ENCODE peak calls at places on chromosomes 3 and 15, in eight cellular contexts. X, L, C, Q, Z, K, E and Y are unnamed samples.
A peak's percentile ranks its signal among the peaks of the same experiment; 100 is the strongest.

GRCh38 chr3:43128458-43128857 is 22.6 kb upstream of the POMGNT2 start:
- DNase-seq in X (no peak), L (no peak), C (no peak), Q (no peak), Z (no peak), K (no peak), E (no peak), Y (no peak)

GRCh38 chr15:44193651-44194396 is 1.2 kb downstream of the FRMD5 start:
- DNase-seq in X (no peak), L (peak; percentile 1), C (no peak), Q (no peak), Z (no peak), K (peak; percentile 50), E (no peak), Y (peak; percentile 42)

GRCh38 chr15:31366169-31366734 is 39.6 kb downstream of the KLF13 start:
- DNase-seq in X (peak; percentile 71), L (no peak), C (no peak), Q (peak; percentile 74), Z (no peak), K (peak; percentile 71), E (no peak), Y (peak; percentile 36)

GRCh38 chr15:88113909-88114308 is 142.6 kb downstream of the NTRK3 start:
- DNase-seq in X (no peak), L (no peak), C (no peak), Q (no peak), Z (no peak), K (no peak), E (no peak), Y (no peak)

GRCh38 chr3:160754371-160754854 is 1.6 kb upstream of the PPM1L start:
- DNase-seq in X (no peak), L (peak; percentile 1), C (peak; percentile 62), Q (no peak), Z (peak; percentile 2), K (peak; percentile 65), E (no peak), Y (peak; percentile 67)

GRCh38 chr3:125357032-125357658 is 18.0 kb downstream of the ZNF148 start:
- DNase-seq in X (peak; percentile 74), L (peak; percentile 47), C (no peak), Q (peak; percentile 66), Z (peak; percentile 46), K (peak; percentile 73), E (peak; percentile 11), Y (peak; percentile 25)

GRCh38 chr15:58446521-58446920 is 14.7 kb downstream of the LIPC start:
- DNase-seq in X (no peak), L (no peak), C (no peak), Q (no peak), Z (no peak), K (no peak), E (no peak), Y (no peak)

GRCh38 chr15:38130739-38131498 is 121.7 kb upstream of the SPRED1 start:
- DNase-seq in X (peak; percentile 84), L (no peak), C (peak; percentile 97), Q (peak; percentile 79), Z (no peak), K (no peak), E (no peak), Y (peak; percentile 95)

GRCh38 chr3:119649764-119650163 is 10.6 kb downstream of the POPDC2 start:
- DNase-seq in X (no peak), L (no peak), C (no peak), Q (no peak), Z (no peak), K (no peak), E (no peak), Y (no peak)

GRCh38 chr3:80014576-80014975 is 246.8 kb upstream of the ROBO1 start:
- DNase-seq in X (no peak), L (no peak), C (no peak), Q (no peak), Z (no peak), K (no peak), E (no peak), Y (no peak)

GRCh38 chr3:67647390-67647878 is 7.0 kb downstream of the SUCLG2 start:
- DNase-seq in X (no peak), L (no peak), C (peak; percentile 97), Q (no peak), Z (no peak), K (no peak), E (no peak), Y (peak; percentile 99)

GRCh38 chr3:113912551-113913246 is 35.1 kb upstream of the ZDHHC23 start:
- DNase-seq in X (no peak), L (peak; percentile 35), C (peak; percentile 79), Q (no peak), Z (peak; percentile 5), K (peak; percentile 73), E (no peak), Y (peak; percentile 67)

GRCh38 chr15:101676965-101677364 is 24.8 kb upstream of the TM2D3 start:
- DNase-seq in X (no peak), L (no peak), C (no peak), Q (no peak), Z (no peak), K (no peak), E (no peak), Y (peak; percentile 81)

GRCh38 chr3:184339016-184339415 is 1.6 kb downstream of the FAM131A start:
- DNase-seq in X (no peak), L (no peak), C (no peak), Q (no peak), Z (no peak), K (no peak), E (no peak), Y (no peak)

GRCh38 chr15:90266485-90266884 is 1.0 kb downstream of the NGRN start:
- DNase-seq in X (no peak), L (peak; percentile 11), C (no peak), Q (no peak), Z (no peak), K (no peak), E (no peak), Y (peak; percentile 44)

GRCh38 chr15:51828621-51829359 is 663 bp upstream of the TMOD3 start:
- DNase-seq in X (no peak), L (no peak), C (peak; percentile 61), Q (peak; percentile 51), Z (no peak), K (no peak), E (no peak), Y (peak; percentile 56)

GRCh38 chr3:66400381-66401156 is 100.3 kb downstream of the LRIG1 start:
- DNase-seq in X (no peak), L (no peak), C (no peak), Q (no peak), Z (no peak), K (no peak), E (no peak), Y (no peak)

GRCh38 chr3:184688251-184688851 is 23.5 kb downstream of the MAGEF1 start:
- DNase-seq in X (no peak), L (no peak), C (peak; percentile 70), Q (no peak), Z (no peak), K (peak; percentile 81), E (no peak), Y (peak; percentile 94)

GRCh38 chr3:156718622-156719300 is 44.4 kb downstream of the TIPARP start:
- DNase-seq in X (no peak), L (no peak), C (no peak), Q (no peak), Z (no peak), K (no peak), E (no peak), Y (peak; percentile 50)

GRCh38 chr3:146306024-146306423 is 55.1 kb upstream of the PLSCR4 start:
- DNase-seq in X (no peak), L (no peak), C (no peak), Q (no peak), Z (no peak), K (no peak), E (no peak), Y (no peak)

GRCh38 chr15:75693501-75694240 is 19.0 kb downstream of the CSPG4 start:
- DNase-seq in X (no peak), L (no peak), C (peak; percentile 56), Q (no peak), Z (no peak), K (peak; percentile 41), E (no peak), Y (peak; percentile 82)